ENCODE peak calls at places on chromosomes 11 and 22, in ten cellular contexts. One of them, this sample, is unnamed.
A peak's percentile ranks its signal among the peaks of the same experiment; 100 is the strongest.

GRCh38 chr22:23769321-23769965 is 1.7 kb upstream of the CHCHD10 start:
- DNase-seq in endodermal cell: no peak
- DNase-seq in GM12865: no peak
- DNase-seq in astrocyte of the spinal cord: no peak
- DNase-seq in HCT116: no peak
- DNase-seq in psoas muscle: no peak
- DNase-seq in RWPE1: no peak
- DNase-seq in bronchial epithelial cell: no peak
- DNase-seq in A549: no peak
- DNase-seq in CD4-positive, alpha-beta T cell: no peak
- DNase-seq in this sample: no peak

GRCh38 chr22:28027453-28028448 is 108.7 kb upstream of the PITPNB start:
- DNase-seq in endodermal cell: no peak
- DNase-seq in GM12865: no peak
- DNase-seq in astrocyte of the spinal cord: peak; percentile 40
- DNase-seq in HCT116: no peak
- DNase-seq in psoas muscle: no peak
- DNase-seq in RWPE1: no peak
- DNase-seq in bronchial epithelial cell: no peak
- DNase-seq in A549: no peak
- DNase-seq in CD4-positive, alpha-beta T cell: peak; percentile 16
- DNase-seq in this sample: peak; percentile 47

GRCh38 chr11:130611791-130612251 is 163.4 kb downstream of the ADAMTS15 start:
- DNase-seq in endodermal cell: no peak
- DNase-seq in GM12865: no peak
- DNase-seq in astrocyte of the spinal cord: peak; percentile 77
- DNase-seq in HCT116: no peak
- DNase-seq in psoas muscle: no peak
- DNase-seq in RWPE1: peak; percentile 69
- DNase-seq in bronchial epithelial cell: peak; percentile 77
- DNase-seq in A549: peak; percentile 61
- DNase-seq in CD4-positive, alpha-beta T cell: no peak
- DNase-seq in this sample: peak; percentile 82

GRCh38 chr11:36211735-36212430 is 77.3 kb downstream of the COMMD9 start:
- DNase-seq in endodermal cell: peak; percentile 55
- DNase-seq in GM12865: no peak
- DNase-seq in astrocyte of the spinal cord: no peak
- DNase-seq in HCT116: no peak
- DNase-seq in psoas muscle: no peak
- DNase-seq in RWPE1: no peak
- DNase-seq in bronchial epithelial cell: no peak
- DNase-seq in A549: no peak
- DNase-seq in CD4-positive, alpha-beta T cell: no peak
- DNase-seq in this sample: no peak

GRCh38 chr11:13375798-13376197 is 87.2 kb downstream of the BTBD10 start:
- DNase-seq in endodermal cell: no peak
- DNase-seq in GM12865: no peak
- DNase-seq in astrocyte of the spinal cord: no peak
- DNase-seq in HCT116: no peak
- DNase-seq in psoas muscle: no peak
- DNase-seq in RWPE1: no peak
- DNase-seq in bronchial epithelial cell: no peak
- DNase-seq in A549: no peak
- DNase-seq in CD4-positive, alpha-beta T cell: no peak
- DNase-seq in this sample: peak; percentile 9

GRCh38 chr11:117199061-117199915 is at the start of gene TAGLN:
- DNase-seq in endodermal cell: peak; percentile 97
- DNase-seq in GM12865: no peak
- DNase-seq in astrocyte of the spinal cord: peak; percentile 97
- DNase-seq in HCT116: no peak
- DNase-seq in psoas muscle: peak; percentile 71
- DNase-seq in RWPE1: peak; percentile 86
- DNase-seq in bronchial epithelial cell: peak; percentile 74
- DNase-seq in A549: no peak
- DNase-seq in CD4-positive, alpha-beta T cell: no peak
- DNase-seq in this sample: peak; percentile 92

GRCh38 chr11:23123766-23124165 is 263.5 kb upstream of the CCDC179 start:
- DNase-seq in endodermal cell: no peak
- DNase-seq in GM12865: no peak
- DNase-seq in astrocyte of the spinal cord: peak; percentile 44
- DNase-seq in HCT116: no peak
- DNase-seq in psoas muscle: no peak
- DNase-seq in RWPE1: no peak
- DNase-seq in bronchial epithelial cell: peak; percentile 53
- DNase-seq in A549: no peak
- DNase-seq in CD4-positive, alpha-beta T cell: no peak
- DNase-seq in this sample: peak; percentile 6

GRCh38 chr11:79040348-79040747 is 400.5 kb downstream of the TENM4 start:
- DNase-seq in endodermal cell: no peak
- DNase-seq in GM12865: no peak
- DNase-seq in astrocyte of the spinal cord: peak; percentile 53
- DNase-seq in HCT116: no peak
- DNase-seq in psoas muscle: no peak
- DNase-seq in RWPE1: no peak
- DNase-seq in bronchial epithelial cell: peak; percentile 17
- DNase-seq in A549: no peak
- DNase-seq in CD4-positive, alpha-beta T cell: no peak
- DNase-seq in this sample: peak; percentile 70

GRCh38 chr11:2215561-2216399 is 44.2 kb upstream of the TH start:
- DNase-seq in endodermal cell: peak; percentile 65
- DNase-seq in GM12865: no peak
- DNase-seq in astrocyte of the spinal cord: no peak
- DNase-seq in HCT116: no peak
- DNase-seq in psoas muscle: no peak
- DNase-seq in RWPE1: no peak
- DNase-seq in bronchial epithelial cell: no peak
- DNase-seq in A549: no peak
- DNase-seq in CD4-positive, alpha-beta T cell: peak; percentile 30
- DNase-seq in this sample: no peak

GRCh38 chr11:31160504-31161422 is 208.8 kb downstream of the DCDC1 start:
- DNase-seq in endodermal cell: no peak
- DNase-seq in GM12865: peak; percentile 7
- DNase-seq in astrocyte of the spinal cord: no peak
- DNase-seq in HCT116: peak; percentile 18
- DNase-seq in psoas muscle: no peak
- DNase-seq in RWPE1: no peak
- DNase-seq in bronchial epithelial cell: peak; percentile 23
- DNase-seq in A549: no peak
- DNase-seq in CD4-positive, alpha-beta T cell: no peak
- DNase-seq in this sample: no peak

GRCh38 chr11:4459470-4459869 is 10.4 kb downstream of the OR52K2 start:
- DNase-seq in endodermal cell: no peak
- DNase-seq in GM12865: peak; percentile 7
- DNase-seq in astrocyte of the spinal cord: no peak
- DNase-seq in HCT116: no peak
- DNase-seq in psoas muscle: peak; percentile 23
- DNase-seq in RWPE1: no peak
- DNase-seq in bronchial epithelial cell: peak; percentile 68
- DNase-seq in A549: no peak
- DNase-seq in CD4-positive, alpha-beta T cell: no peak
- DNase-seq in this sample: peak; percentile 12

GRCh38 chr22:30275625-30276024 is 9.0 kb upstream of the OSM start:
- DNase-seq in endodermal cell: no peak
- DNase-seq in GM12865: no peak
- DNase-seq in astrocyte of the spinal cord: no peak
- DNase-seq in HCT116: no peak
- DNase-seq in psoas muscle: no peak
- DNase-seq in RWPE1: no peak
- DNase-seq in bronchial epithelial cell: peak; percentile 56
- DNase-seq in A549: no peak
- DNase-seq in CD4-positive, alpha-beta T cell: no peak
- DNase-seq in this sample: no peak

GRCh38 chr11:129117595-129118350 is 74.4 kb downstream of the ARHGAP32 start:
- DNase-seq in endodermal cell: peak; percentile 72
- DNase-seq in GM12865: peak; percentile 58
- DNase-seq in astrocyte of the spinal cord: peak; percentile 81
- DNase-seq in HCT116: peak; percentile 63
- DNase-seq in psoas muscle: no peak
- DNase-seq in RWPE1: peak; percentile 59
- DNase-seq in bronchial epithelial cell: peak; percentile 68
- DNase-seq in A549: peak; percentile 15
- DNase-seq in CD4-positive, alpha-beta T cell: no peak
- DNase-seq in this sample: peak; percentile 87

DNA sequence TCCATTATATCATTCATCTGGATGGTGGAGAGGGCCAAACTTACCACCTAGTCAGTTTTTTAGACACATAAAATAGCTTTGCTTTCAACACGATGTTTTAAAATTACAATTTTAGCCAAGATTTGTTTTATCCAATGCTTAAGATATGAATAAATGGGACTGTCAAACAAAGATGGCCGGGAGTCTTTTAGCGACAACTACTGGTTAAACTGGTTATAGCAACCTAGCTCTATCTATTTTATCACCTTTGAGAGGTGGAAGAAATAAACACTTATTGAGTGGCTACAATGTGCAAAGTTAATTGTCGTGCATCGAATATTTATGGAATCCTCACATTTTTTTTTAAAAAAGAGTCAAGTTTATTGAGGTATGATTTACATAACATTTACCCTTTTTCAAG is 279.8 kb downstream of the MIAT start:
- DNase-seq in endodermal cell: no peak
- DNase-seq in GM12865: no peak
- DNase-seq in astrocyte of the spinal cord: no peak
- DNase-seq in HCT116: no peak
- DNase-seq in psoas muscle: no peak
- DNase-seq in RWPE1: no peak
- DNase-seq in bronchial epithelial cell: no peak
- DNase-seq in A549: no peak
- DNase-seq in CD4-positive, alpha-beta T cell: no peak
- DNase-seq in this sample: no peak
- TF ChIP-seq CTCF in endodermal cell: peak; percentile 42
- TF ChIP-seq CTCF in GM12865: no peak
- TF ChIP-seq CTCF in astrocyte of the spinal cord: peak; percentile 6
- TF ChIP-seq CTCF in HCT116: peak; percentile 37
- TF ChIP-seq CTCF in psoas muscle: no peak
- TF ChIP-seq CTCF in RWPE1: no peak
- TF ChIP-seq CTCF in bronchial epithelial cell: no peak
- TF ChIP-seq CTCF in A549: no peak
- TF ChIP-seq CTCF in CD4-positive, alpha-beta T cell: no peak
- TF ChIP-seq CTCF in this sample: no peak

GRCh38 chr11:28674432-28675076 is 566.4 kb downstream of the METTL15 start:
- DNase-seq in endodermal cell: peak; percentile 81
- DNase-seq in GM12865: peak; percentile 14
- DNase-seq in astrocyte of the spinal cord: peak; percentile 26
- DNase-seq in HCT116: peak; percentile 48
- DNase-seq in psoas muscle: no peak
- DNase-seq in RWPE1: no peak
- DNase-seq in bronchial epithelial cell: no peak
- DNase-seq in A549: no peak
- DNase-seq in CD4-positive, alpha-beta T cell: no peak
- DNase-seq in this sample: peak; percentile 64
- TF ChIP-seq CTCF in endodermal cell: peak; percentile 83
- TF ChIP-seq CTCF in GM12865: peak; percentile 35
- TF ChIP-seq CTCF in astrocyte of the spinal cord: peak; percentile 48
- TF ChIP-seq CTCF in HCT116: peak; percentile 76
- TF ChIP-seq CTCF in psoas muscle: no peak
- TF ChIP-seq CTCF in RWPE1: no peak
- TF ChIP-seq CTCF in bronchial epithelial cell: peak; percentile 6
- TF ChIP-seq CTCF in A549: peak; percentile 20
- TF ChIP-seq CTCF in CD4-positive, alpha-beta T cell: no peak
- TF ChIP-seq CTCF in this sample: peak; percentile 37

GRCh38 chr11:19559746-19560145 is 152.9 kb upstream of the NAV2 start:
- DNase-seq in endodermal cell: no peak
- DNase-seq in GM12865: no peak
- DNase-seq in astrocyte of the spinal cord: no peak
- DNase-seq in HCT116: no peak
- DNase-seq in psoas muscle: no peak
- DNase-seq in RWPE1: no peak
- DNase-seq in bronchial epithelial cell: no peak
- DNase-seq in A549: no peak
- DNase-seq in CD4-positive, alpha-beta T cell: no peak
- DNase-seq in this sample: no peak
- TF ChIP-seq CTCF in endodermal cell: peak; percentile 39
- TF ChIP-seq CTCF in GM12865: no peak
- TF ChIP-seq CTCF in astrocyte of the spinal cord: no peak
- TF ChIP-seq CTCF in HCT116: no peak
- TF ChIP-seq CTCF in psoas muscle: no peak
- TF ChIP-seq CTCF in RWPE1: no peak
- TF ChIP-seq CTCF in bronchial epithelial cell: no peak
- TF ChIP-seq CTCF in A549: no peak
- TF ChIP-seq CTCF in CD4-positive, alpha-beta T cell: no peak
- TF ChIP-seq CTCF in this sample: no peak

GRCh38 chr11:87878373-87878779 is 296.9 kb downstream of the RAB38 start:
- DNase-seq in endodermal cell: no peak
- DNase-seq in GM12865: peak; percentile 32
- DNase-seq in astrocyte of the spinal cord: peak; percentile 48
- DNase-seq in HCT116: peak; percentile 21
- DNase-seq in psoas muscle: no peak
- DNase-seq in RWPE1: peak; percentile 23
- DNase-seq in bronchial epithelial cell: peak; percentile 57
- DNase-seq in A549: no peak
- DNase-seq in CD4-positive, alpha-beta T cell: no peak
- DNase-seq in this sample: peak; percentile 66
- TF ChIP-seq CTCF in endodermal cell: peak; percentile 77
- TF ChIP-seq CTCF in GM12865: peak; percentile 21
- TF ChIP-seq CTCF in astrocyte of the spinal cord: peak; percentile 62
- TF ChIP-seq CTCF in HCT116: peak; percentile 53
- TF ChIP-seq CTCF in psoas muscle: no peak
- TF ChIP-seq CTCF in RWPE1: peak; percentile 40
- TF ChIP-seq CTCF in bronchial epithelial cell: peak; percentile 31
- TF ChIP-seq CTCF in A549: peak; percentile 49
- TF ChIP-seq CTCF in CD4-positive, alpha-beta T cell: no peak
- TF ChIP-seq CTCF in this sample: peak; percentile 56

GRCh38 chr11:123166095-123166559 is 28.9 kb downstream of the CLMP start:
- DNase-seq in endodermal cell: peak; percentile 94
- DNase-seq in GM12865: peak; percentile 16
- DNase-seq in astrocyte of the spinal cord: peak; percentile 77
- DNase-seq in HCT116: no peak
- DNase-seq in psoas muscle: no peak
- DNase-seq in RWPE1: no peak
- DNase-seq in bronchial epithelial cell: peak; percentile 61
- DNase-seq in A549: no peak
- DNase-seq in CD4-positive, alpha-beta T cell: no peak
- DNase-seq in this sample: peak; percentile 74
- TF ChIP-seq CTCF in endodermal cell: peak; percentile 91
- TF ChIP-seq CTCF in GM12865: peak; percentile 62
- TF ChIP-seq CTCF in astrocyte of the spinal cord: peak; percentile 81
- TF ChIP-seq CTCF in HCT116: peak; percentile 81
- TF ChIP-seq CTCF in psoas muscle: no peak
- TF ChIP-seq CTCF in RWPE1: no peak
- TF ChIP-seq CTCF in bronchial epithelial cell: peak; percentile 77
- TF ChIP-seq CTCF in A549: peak; percentile 31
- TF ChIP-seq CTCF in CD4-positive, alpha-beta T cell: no peak
- TF ChIP-seq CTCF in this sample: peak; percentile 71

DNA sequence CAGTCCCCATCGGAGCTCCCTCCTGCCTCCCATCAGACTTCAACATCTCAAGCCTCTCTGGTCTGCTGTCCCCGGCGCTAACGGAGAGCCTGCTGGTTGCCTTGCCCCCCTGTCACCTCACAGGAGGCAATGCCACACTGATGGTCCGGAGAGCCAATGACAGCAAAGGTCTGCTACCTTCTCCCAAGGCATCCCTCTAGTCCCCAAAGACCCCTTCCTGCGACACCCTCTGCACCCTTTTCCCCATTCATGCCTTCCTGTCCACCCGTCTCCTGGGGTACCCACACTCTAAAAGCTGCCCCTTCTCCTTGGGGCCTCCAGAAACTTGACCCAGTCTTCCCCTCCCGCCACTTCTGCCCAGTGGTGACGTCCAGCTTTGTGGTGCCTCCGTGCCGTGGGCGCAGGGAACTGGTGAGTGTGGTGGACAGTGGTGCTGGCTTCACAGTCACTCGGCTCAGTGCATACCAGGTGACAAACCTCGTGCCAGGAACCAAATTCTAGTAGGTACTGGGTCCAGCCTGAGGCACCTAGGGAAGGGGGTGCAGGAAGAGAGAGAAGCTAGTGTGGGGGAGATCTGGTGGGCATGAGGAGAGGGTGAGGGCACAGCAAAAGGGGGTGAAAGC is 860 bp downstream of the UPK2 start:
- DNase-seq in endodermal cell: no peak
- DNase-seq in GM12865: no peak
- DNase-seq in astrocyte of the spinal cord: no peak
- DNase-seq in HCT116: no peak
- DNase-seq in psoas muscle: no peak
- DNase-seq in RWPE1: no peak
- DNase-seq in bronchial epithelial cell: no peak
- DNase-seq in A549: no peak
- DNase-seq in CD4-positive, alpha-beta T cell: no peak
- DNase-seq in this sample: no peak
- TF ChIP-seq CTCF in endodermal cell: no peak
- TF ChIP-seq CTCF in GM12865: no peak
- TF ChIP-seq CTCF in astrocyte of the spinal cord: no peak
- TF ChIP-seq CTCF in HCT116: no peak
- TF ChIP-seq CTCF in psoas muscle: no peak
- TF ChIP-seq CTCF in RWPE1: peak; percentile 64
- TF ChIP-seq CTCF in bronchial epithelial cell: no peak
- TF ChIP-seq CTCF in A549: no peak
- TF ChIP-seq CTCF in CD4-positive, alpha-beta T cell: peak; percentile 35
- TF ChIP-seq CTCF in this sample: no peak

This sample was measured in fibroblast of the aortic adventitia.